ENCODE peak calls at places on chromosomes 4 and X, in six cellular contexts. U is IMR-90, H is H9, K is mesendoderm, J is neuronal stem cell, I is H1. R is an unnamed sample.

GRCh38 chr4:3293410-3294391 is 880 bp downstream of the RGS12 start:
- DNase-seq in I (peak; percentile 58), J (no peak), U (no peak), K (peak; percentile 23), H (peak; percentile 34), R (peak; percentile 15)

GRCh38 chr4:27790911-27791310 is 930.3 kb downstream of the STIM2 start:
- DNase-seq in U (peak; percentile 11), K (peak; percentile 23), I (no peak), H (no peak), J (no peak), R (no peak)

GRCh38 chrX:31580227-31580626 is 508.4 kb upstream of the FTHL17 start:
- DNase-seq in U (peak; percentile 6), J (no peak), H (no peak), K (peak; percentile 62), I (no peak), R (peak; percentile 66)

GRCh38 chr4:20616848-20617247 is 83.4 kb upstream of the PACRGL start:
- DNase-seq in H (no peak), K (no peak), U (no peak), I (no peak), J (no peak), R (no peak)

GRCh38 chr4:6245246-6246169 is 24.1 kb upstream of the WFS1 start:
- DNase-seq in K (no peak), H (peak; percentile 85), U (no peak), I (peak; percentile 91), J (no peak), R (no peak)

GRCh38 chrX:53433651-53434639 is at the start of gene HSD17B10:
- DNase-seq in I (peak; percentile 83), K (peak; percentile 90), J (peak; percentile 63), H (peak; percentile 90), U (peak; percentile 64), R (peak; percentile 83)

GRCh38 chr4:82515705-82516104 is 46.1 kb downstream of the TMEM150C start:
- DNase-seq in K (no peak), J (no peak), H (no peak), I (no peak), U (peak; percentile 63), R (peak; percentile 18)

GRCh38 chrX:56029188-56029587 is 203.0 kb upstream of the KLF8 start:
- DNase-seq in K (no peak), H (no peak), I (no peak), J (no peak), U (no peak), R (no peak)

GRCh38 chr4:173519130-173520101 is 10.6 kb downstream of the HAND2 start:
- DNase-seq in K (no peak), J (no peak), U (no peak), H (no peak), I (peak; percentile 45), R (peak; percentile 92)

GRCh38 chr4:38950734-38951133 is 81.5 kb downstream of the TMEM156 start:
- DNase-seq in U (peak; percentile 65), J (no peak), K (no peak), I (no peak), H (no peak), R (no peak)

GRCh38 chr4:146243141-146243882 is 29.0 kb downstream of the REELD1 start:
- DNase-seq in K (peak; percentile 58), U (peak; percentile 37), J (no peak), I (peak; percentile 90), H (peak; percentile 83), R (no peak)

GRCh38 chr4:86542319-86543027 is 51.6 kb upstream of the PTPN13 start:
- DNase-seq in J (no peak), U (no peak), H (no peak), I (no peak), K (no peak), R (no peak)
- H3K23ac ChIP-seq in J (no peak overlapping the region), U (no peak overlapping the region), H (no peak overlapping the region), I (no peak overlapping the region), K (no peak overlapping the region), R (no peak overlapping the region)

DNA sequence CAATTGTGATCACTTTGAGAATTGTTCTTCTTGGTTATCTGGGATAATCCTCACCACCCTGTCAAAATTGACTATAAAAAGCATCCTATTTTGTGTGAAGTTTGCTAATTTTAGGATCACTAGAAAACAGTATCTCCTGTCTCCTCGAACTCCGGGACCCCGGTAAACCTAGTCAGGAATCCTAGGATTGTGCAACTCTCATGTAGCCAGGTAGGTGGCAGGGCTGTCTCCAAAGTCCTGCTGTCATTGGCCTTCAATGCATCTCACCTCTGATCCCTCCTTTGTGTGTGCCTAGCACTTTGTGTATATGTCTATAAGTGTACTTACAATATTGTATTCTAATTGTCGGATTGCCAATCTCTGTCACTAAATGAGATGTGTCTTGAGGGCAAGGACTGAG is 1564.8 kb downstream of the RPA4 start:
- DNase-seq in J (no peak), U (no peak), I (no peak), K (peak; percentile 18), H (peak; percentile 59), R (no peak)
- H2BK15ac ChIP-seq in J (no peak overlapping the region), U (no peak overlapping the region), I (no peak overlapping the region), K (no peak overlapping the region), H (no peak overlapping the region), R (no peak overlapping the region)

GRCh38 chr4:7854697-7855370 is 84.8 kb downstream of the AFAP1 start:
- DNase-seq in J (no peak), U (no peak), K (no peak), H (no peak), I (no peak), R (no peak)

GRCh38 chr4:7852568-7853185 is 87.0 kb downstream of the AFAP1 start:
- DNase-seq in H (no peak), K (no peak), J (no peak), I (no peak), U (no peak), R (no peak)

GRCh38 chr4:7855731-7856130 is 83.9 kb downstream of the AFAP1 start:
- DNase-seq in H (no peak), I (no peak), K (no peak), J (no peak), U (no peak), R (no peak)

GRCh38 chr4:7854211-7854610 is 85.5 kb downstream of the AFAP1 start:
- DNase-seq in K (no peak), J (no peak), H (no peak), U (no peak), I (no peak), R (no peak)

GRCh38 chr4:7853271-7853670 is 86.4 kb downstream of the AFAP1 start:
- DNase-seq in H (no peak), I (no peak), J (no peak), K (no peak), U (no peak), R (no peak)
- H3K27ac ChIP-seq in H (no peak overlapping the region), I (no peak overlapping the region), J (no peak overlapping the region), K (no peak overlapping the region), U (no peak overlapping the region), R (no peak overlapping the region)

DNA sequence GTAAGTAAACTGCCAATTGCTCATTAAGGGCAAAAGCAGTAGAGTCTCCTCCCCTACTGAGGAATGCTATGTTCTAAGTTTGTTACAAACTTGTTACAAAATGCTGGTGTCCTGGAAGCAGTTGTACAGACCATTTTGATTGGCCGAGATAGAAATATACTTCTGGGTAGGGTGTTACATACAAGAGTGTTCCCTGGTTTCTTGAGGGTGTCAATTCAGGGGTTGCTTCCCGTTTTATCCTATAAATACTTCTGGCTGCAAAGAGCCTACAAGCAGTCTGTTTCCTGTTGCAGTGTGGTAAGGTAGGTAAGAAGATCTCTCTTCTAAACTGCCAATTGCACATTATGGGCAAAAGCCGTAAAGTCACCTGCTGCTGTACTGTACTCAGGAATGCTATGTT is 5.7 kb downstream of the TRPC5OS start:
- DNase-seq in K (no peak), I (no peak), U (no peak), H (no peak), J (no peak), R (no peak)
- H3K23ac ChIP-seq in K (no peak overlapping the region), I (no peak overlapping the region), U (no peak overlapping the region), H (no peak overlapping the region), J (no peak overlapping the region), R (no peak overlapping the region)

DNA sequence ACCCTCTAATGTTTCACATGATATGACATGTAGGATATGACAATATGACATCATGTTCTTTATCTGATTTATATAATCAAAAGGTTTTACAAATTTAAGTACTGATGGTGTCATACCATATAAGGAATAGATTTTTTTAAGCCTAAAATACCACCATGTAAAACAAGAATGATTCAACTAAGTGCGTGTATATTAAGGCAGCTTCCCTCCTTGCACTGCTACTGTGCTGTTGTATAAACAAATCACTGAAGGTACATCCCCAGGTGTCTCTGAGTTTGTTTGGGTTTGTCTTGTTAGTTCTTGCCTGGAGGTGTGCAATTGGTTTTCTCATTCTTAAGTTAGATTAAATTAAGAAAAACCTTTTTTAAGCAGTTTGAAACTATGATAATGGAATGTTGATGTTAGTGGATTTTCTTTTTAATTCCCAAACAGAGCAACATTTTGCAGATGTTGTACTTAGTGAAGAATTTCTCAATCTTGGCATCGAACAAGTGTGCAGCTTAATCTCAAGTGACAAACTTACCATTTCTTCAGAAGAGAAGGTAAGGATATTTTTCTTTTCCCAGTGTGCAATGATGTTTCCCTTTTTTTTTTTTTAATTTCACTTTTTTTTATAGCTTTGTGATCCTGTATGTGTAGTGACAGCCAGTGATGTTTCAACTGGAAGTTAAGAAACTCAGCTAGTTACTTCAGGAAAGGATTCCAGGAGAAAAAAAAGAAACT is 33.4 kb upstream of the MSMO1 start:
- DNase-seq in H (no peak), K (no peak), J (no peak), U (no peak), I (no peak), R (no peak)
- H2BK15ac ChIP-seq in H (no peak overlapping the region), K (no peak overlapping the region), J (no peak overlapping the region), U (no peak overlapping the region), I (no peak overlapping the region), R (no peak overlapping the region)

GRCh38 chr4:23388699-23389395 is 501.0 kb downstream of the PPARGC1A start:
- DNase-seq in J (no peak), K (no peak), U (no peak), I (no peak), H (no peak), R (no peak)

GRCh38 chr4:23388259-23388658 is 501.6 kb downstream of the PPARGC1A start:
- DNase-seq in J (no peak), H (no peak), I (no peak), U (no peak), K (no peak), R (no peak)

DNA sequence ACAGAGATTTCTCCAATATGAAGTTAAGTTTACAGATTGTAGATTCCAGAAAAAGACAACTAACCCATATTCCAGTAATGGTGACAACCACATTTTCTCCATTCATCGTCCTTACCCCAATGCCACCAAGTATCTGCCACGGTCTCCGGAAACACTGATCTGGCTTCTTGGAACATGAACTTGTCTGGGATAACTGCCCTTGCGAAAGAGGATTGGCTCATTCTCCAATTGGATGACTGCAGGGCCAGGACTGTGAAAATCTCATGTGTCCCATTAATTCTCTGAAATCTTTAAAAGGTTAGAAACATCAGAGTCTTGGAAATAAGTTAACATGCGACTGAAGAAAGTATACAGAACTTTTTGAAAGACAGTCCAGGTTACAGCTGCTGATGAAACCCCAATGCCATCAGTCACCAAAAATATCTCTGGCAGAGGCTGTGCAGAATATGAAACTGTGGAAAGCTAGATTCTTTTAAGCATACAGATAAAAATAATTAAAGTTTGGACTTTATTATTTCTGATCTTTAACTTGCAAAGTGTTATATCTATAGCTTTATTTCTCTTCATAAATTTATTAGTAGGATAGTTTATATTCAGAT is 496.9 kb downstream of the PPARGC1A start:
- DNase-seq in J (no peak), K (no peak), H (no peak), U (no peak), I (no peak), R (no peak)
- H3K27ac ChIP-seq in J (no peak overlapping the region), K (no peak overlapping the region), H (no peak overlapping the region), U (no peak overlapping the region), I (no peak overlapping the region), R (no peak overlapping the region)

R was measured in mesenchymal stem cell.